ENCODE peak calls at places on chromosomes 16 and 17, in four cellular contexts. A is IMR-90, Q is H9, T is H1. G is an unnamed sample.

GRCh38 chr17:74521701-74522201 is 9.5 kb downstream of the CD300LB start:
- DNase-seq in A (no peak), T (no peak), Q (no peak), G (no peak)

GRCh38 chr16:25413133-25413532 is 155.5 kb upstream of the ZKSCAN2 start:
- DNase-seq in T (no peak), A (no peak), Q (no peak), G (no peak)

GRCh38 chr17:50871369-50871768 is 5.2 kb upstream of the TOB1 start:
- DNase-seq in T (no peak), A (no peak), Q (peak), G (no peak)

GRCh38 chr16:66270333-66270927 is 96.1 kb upstream of the CDH5 start:
- DNase-seq in A (peak), Q (peak), T (peak), G (peak)

GRCh38 chr17:47066841-47067682 is 88.0 kb upstream of the RPRML start:
- DNase-seq in Q (peak), T (peak), A (peak), G (peak)

GRCh38 chr17:15233022-15233805 is 31.9 kb downstream of the PMP22 start:
- DNase-seq in Q (peak), T (no peak), A (peak), G (peak)

GRCh38 chr17:673200-673681 is 41.4 kb downstream of the VPS53 start:
- DNase-seq in A (peak), T (no peak), Q (peak), G (peak)

GRCh38 chr17:13638855-13639458 is 37.2 kb upstream of the HS3ST3A1 start:
- DNase-seq in A (peak), Q (peak), T (no peak), G (peak)

GRCh38 chr16:2465653-2466415 is 5.3 kb upstream of the NTN3 start:
- DNase-seq in Q (peak), A (no peak), T (no peak), G (peak)

GRCh38 chr16:30658731-30659506 is 688 bp downstream of the FBRS start:
- DNase-seq in Q (no peak), T (peak), A (peak), G (peak)

GRCh38 chr16:58614212-58614611 is 15.4 kb downstream of the CNOT1 start:
- DNase-seq in T (no peak), Q (no peak), A (peak), G (no peak)

GRCh38 chr17:54901230-54901847 is 687 bp downstream of the TOM1L1 start:
- DNase-seq in T (no peak), Q (peak), A (peak), G (peak)

GRCh38 chr17:901964-902363 is 77.6 kb downstream of the NXN start:
- DNase-seq in A (peak), T (no peak), Q (no peak), G (no peak)

GRCh38 chr17:70447588-70447987 is 278.3 kb downstream of the KCNJ2 start:
- DNase-seq in A (no peak), T (no peak), Q (no peak), G (no peak)

GRCh38 chr16:87622756-87623319 is 20.5 kb downstream of the JPH3 start:
- DNase-seq in Q (no peak), T (no peak), A (no peak), G (no peak)

GRCh38 chr17:44204453-44204882 is 4.8 kb upstream of the ATXN7L3 start:
- DNase-seq in T (no peak), A (peak), Q (no peak), G (no peak)

GRCh38 chr17:79813826-79814623 is 17.1 kb upstream of the CBX8 start:
- DNase-seq in A (no peak), Q (peak), T (no peak), G (no peak)

GRCh38 chr17:27315322-27315721 is 21.4 kb downstream of the WSB1 start:
- DNase-seq in T (no peak), Q (peak), A (peak), G (no peak)

GRCh38 chr16:77191259-77191969 is 424 bp downstream of the MON1B start:
- DNase-seq in A (no peak), Q (no peak), T (no peak), G (no peak)

GRCh38 chr17:55056530-55056929 is 88.0 kb downstream of the STXBP4 start:
- DNase-seq in T (no peak), A (no peak), Q (no peak), G (no peak)

GRCh38 chr17:42525221-42525620 is 10.8 kb upstream of the NAGLU start:
- DNase-seq in A (peak), T (no peak), Q (no peak), G (no peak)

GRCh38 chr17:44159519-44160210 is 10.8 kb upstream of the ASB16 start:
- DNase-seq in Q (no peak), A (peak), T (no peak), G (no peak)

GRCh38 chr17:40727447-40728231 is 24.1 kb upstream of the KRT24 start:
- DNase-seq in Q (no peak), A (peak), T (no peak), G (no peak)

GRCh38 chr17:49443862-49444261 is 29.2 kb upstream of the PHB1 start:
- DNase-seq in A (peak), Q (no peak), T (no peak), G (no peak)

GRCh38 chr16:16150117-16150877 is 73.0 kb downstream of the ABCC6 start:
- DNase-seq in T (no peak), Q (no peak), A (peak), G (no peak)

GRCh38 chr16:83807327-83807709 is 460 bp upstream of the HSBP1 start:
- DNase-seq in Q (no peak), T (no peak), A (no peak), G (no peak)

GRCh38 chr16:84911490-84912216 is 91.9 kb downstream of the CRISPLD2 start:
- DNase-seq in A (no peak), Q (no peak), T (no peak), G (no peak)

GRCh38 chr16:47887496-47887895 is 268.3 kb downstream of the ABCC12 start:
- DNase-seq in T (peak), Q (peak), A (peak), G (peak)

GRCh38 chr16:65229191-65229662 is 107.4 kb upstream of the CDH11 start:
- DNase-seq in Q (no peak), A (peak), T (no peak), G (peak)

GRCh38 chr17:77182205-77182604 is 41.4 kb downstream of the SEC14L1 start:
- DNase-seq in Q (no peak), T (no peak), A (no peak), G (no peak)

GRCh38 chr17:44776628-44777393 is 18.0 kb downstream of the ADAM11 start:
- DNase-seq in T (no peak), Q (peak), A (no peak), G (no peak)

GRCh38 chr17:79872762-79873161 is 33.5 kb upstream of the CBX4 start:
- DNase-seq in Q (no peak), T (no peak), A (no peak), G (no peak)

GRCh38 chr17:78798695-78799559 is 16.9 kb upstream of the CYTH1 start:
- DNase-seq in Q (no peak), A (peak), T (no peak), G (peak)

GRCh38 chr16:78535098-78535497 is 435.6 kb downstream of the WWOX start:
- DNase-seq in A (no peak), Q (no peak), T (no peak), G (no peak)

GRCh38 chr16:6857575-6857974 is 475.1 kb upstream of the RBFOX1 start:
- DNase-seq in T (no peak), Q (no peak), A (no peak), G (no peak)

GRCh38 chr17:77498875-77499698 is 358.3 kb downstream of the SEC14L1 start:
- DNase-seq in Q (no peak), A (no peak), T (no peak), G (no peak)

GRCh38 chr16:3999479-3999868 is 116.8 kb downstream of the ADCY9 start:
- DNase-seq in T (no peak), Q (no peak), A (peak), G (peak)

GRCh38 chr17:32323046-32323445 is 18.9 kb downstream of the C17orf75 start:
- DNase-seq in Q (no peak), T (no peak), A (no peak), G (no peak)
- H2BK15ac ChIP-seq in Q (no peak), T (no peak), A (no peak), G (no peak)

GRCh38 chr16:22183335-22183734 is 21.0 kb downstream of the SDR42E2 start:
- DNase-seq in A (no peak), T (no peak), Q (no peak), G (no peak)
- H4K5ac ChIP-seq in A (no peak), T (no peak), Q (no peak), G (no peak)

GRCh38 chr16:70467113-70467512 is 12.7 kb downstream of the FCSK start:
- DNase-seq in Q (no peak), T (no peak), A (no peak), G (no peak)

GRCh38 chr16:70470927-70471341 is 16.5 kb downstream of the FCSK start:
- DNase-seq in T (no peak), Q (peak), A (peak), G (peak)

GRCh38 chr16:70470141-70470926 is 15.9 kb downstream of the FCSK start:
- DNase-seq in T (no peak), Q (no peak), A (no peak), G (no peak)

GRCh38 chr16:70467608-70468007 is 13.2 kb downstream of the FCSK start:
- DNase-seq in T (no peak), Q (no peak), A (no peak), G (no peak)

GRCh38 chr16:70468776-70469525 is 14.6 kb downstream of the FCSK start:
- DNase-seq in T (no peak), A (no peak), Q (no peak), G (no peak)
- H2BK15ac ChIP-seq in T (no peak), A (no peak), Q (no peak), G (no peak)

GRCh38 chr17:59097876-59098275 is 8.8 kb downstream of the TRIM37 start:
- DNase-seq in Q (no peak), A (no peak), T (no peak), G (no peak)
- H4K5ac ChIP-seq in Q (no peak), A (no peak), T (no peak), G (no peak)

GRCh38 chr17:6574689-6575595 is 18.6 kb upstream of the PITPNM3 start:
- DNase-seq in Q (no peak), A (peak), T (no peak), G (peak)
- H2BK15ac ChIP-seq in Q (no peak), A (peak), T (no peak), G (no peak)

GRCh38 chr17:59829217-59830006 is 63.3 kb downstream of the TUBD1 start:
- DNase-seq in Q (no peak), T (no peak), A (peak), G (peak)

GRCh38 chr17:59827721-59828477 is 64.8 kb downstream of the TUBD1 start:
- DNase-seq in A (no peak), T (no peak), Q (no peak), G (no peak)

GRCh38 chr17:59828478-59828760 is 64.3 kb downstream of the TUBD1 start:
- DNase-seq in Q (no peak), A (no peak), T (no peak), G (no peak)

GRCh38 chr17:59826741-59827453 is 65.8 kb downstream of the TUBD1 start:
- DNase-seq in Q (no peak), T (no peak), A (no peak), G (no peak)

DNA sequence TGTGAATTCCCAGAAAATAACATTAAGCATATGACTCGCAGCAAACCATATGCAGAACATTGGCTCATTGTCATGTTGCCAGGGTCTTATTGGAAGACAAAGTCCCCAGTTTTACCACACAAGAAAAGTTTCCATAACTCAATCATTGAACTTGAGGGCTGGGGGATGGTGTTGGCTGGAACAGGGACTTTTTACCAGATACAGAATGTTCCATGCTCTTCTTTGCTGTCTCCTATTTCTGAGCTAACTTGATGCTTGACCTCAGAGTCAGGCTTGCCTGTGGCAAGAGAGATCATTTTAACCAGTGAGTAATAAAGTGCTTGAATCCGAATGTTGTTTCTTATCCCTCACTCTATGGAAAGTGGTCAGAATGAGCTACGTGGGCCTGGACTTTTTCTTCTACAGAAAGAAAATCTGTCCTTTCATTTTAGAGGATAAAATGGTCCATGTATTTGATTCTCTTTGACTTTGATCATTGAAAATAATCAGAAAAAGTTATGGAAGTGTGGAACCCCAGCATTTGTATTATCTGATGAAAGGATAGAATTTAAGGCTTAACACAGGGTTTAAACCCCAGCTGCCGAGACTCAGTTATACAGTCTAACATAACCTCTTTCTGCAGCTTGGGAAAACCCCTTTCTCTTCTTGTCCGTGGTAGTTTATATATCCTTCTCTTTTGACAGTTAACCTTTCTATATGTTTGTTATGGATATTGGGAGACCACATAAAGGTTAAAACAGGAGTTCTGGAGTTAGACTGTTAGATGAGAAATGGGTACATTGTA is 67.0 kb downstream of the TUBD1 start:
- DNase-seq in A (peak), Q (no peak), T (no peak), G (no peak)
- H4K5ac ChIP-seq in A (peak), Q (no peak), T (no peak), G (no peak)